ENCODE peak calls at places on chromosome 6, in ten cellular contexts. O is A549, I is D721Med, D is GM12865, H is WTC11, Y is transverse colon, W is endothelial cell of umbilical vein, S is colonic mucosa, A is heart right ventricle, E is kidney epithelial cell. X is an unnamed sample.

GRCh38 chr6:155121699-155122098 is 126.6 kb downstream of the TIAM2 start:
- DNase-seq in O (no peak), I (no peak), D (no peak), H (peak; percentile 52), Y (no peak), W (no peak), S (no peak), A (no peak), E (no peak), X (no peak)

GRCh38 chr6:326896-327537 is 34.7 kb downstream of the DUSP22 start:
- DNase-seq in O (no peak), I (no peak), D (no peak), H (no peak), Y (no peak), W (no peak), S (no peak), A (no peak), E (no peak), X (no peak)

GRCh38 chr6:6891074-6891754 is 216.5 kb upstream of the RREB1 start:
- DNase-seq in O (no peak), I (no peak), D (no peak), H (peak; percentile 31), Y (peak; percentile 75), W (no peak), S (peak; percentile 90), A (no peak), E (no peak), X (no peak)

GRCh38 chr6:37134622-37135191 is 35.2 kb upstream of the PIM1 start:
- DNase-seq in O (peak; percentile 96), I (no peak), D (no peak), H (no peak), Y (peak; percentile 74), W (peak; percentile 92), S (peak; percentile 82), A (no peak), E (peak; percentile 96), X (peak; percentile 91)

GRCh38 chr6:142845143-142845571 is 99.8 kb downstream of the HIVEP2 start:
- DNase-seq in O (no peak), I (no peak), D (peak; percentile 79), H (no peak), Y (no peak), W (peak; percentile 45), S (no peak), A (no peak), E (no peak), X (no peak)

GRCh38 chr6:1597924-1598323 is 11.8 kb upstream of the FOXC1 start:
- DNase-seq in O (no peak), I (no peak), D (no peak), H (no peak), Y (no peak), W (no peak), S (no peak), A (no peak), E (no peak), X (no peak)

GRCh38 chr6:160431231-160431630 is 83.1 kb downstream of the SLC22A3 start:
- DNase-seq in O (no peak), I (no peak), D (no peak), H (no peak), Y (peak; percentile 31), W (no peak), S (no peak), A (peak; percentile 53), E (no peak), X (no peak)

GRCh38 chr6:18101271-18101670 is 21.2 kb downstream of the NHLRC1 start:
- DNase-seq in O (no peak), I (no peak), D (no peak), H (no peak), Y (no peak), W (no peak), S (no peak), A (no peak), E (no peak), X (no peak)

GRCh38 chr6:111803384-111803783 is 69.9 kb downstream of the FYN start:
- DNase-seq in O (no peak), I (no peak), D (no peak), H (no peak), Y (no peak), W (no peak), S (no peak), A (no peak), E (no peak), X (no peak)

GRCh38 chr6:160386869-160387518 is 38.8 kb downstream of the SLC22A3 start:
- DNase-seq in O (peak; percentile 78), I (no peak), D (no peak), H (no peak), Y (peak; percentile 35), W (no peak), S (no peak), A (no peak), E (no peak), X (no peak)

GRCh38 chr6:44275271-44275748 is 5.1 kb downstream of the TMEM151B start:
- DNase-seq in O (no peak), I (no peak), D (no peak), H (no peak), Y (no peak), W (no peak), S (no peak), A (no peak), E (no peak), X (no peak)

GRCh38 chr6:51337277-51337676 is 518.6 kb downstream of the TFAP2B start:
- DNase-seq in O (no peak), I (no peak), D (no peak), H (no peak), Y (no peak), W (no peak), S (no peak), A (no peak), E (no peak), X (no peak)

GRCh38 chr6:30646450-30647038 is 389 bp upstream of the C6orf136 start:
- DNase-seq in O (no peak), I (no peak), D (no peak), H (peak; percentile 91), Y (peak; percentile 96), W (peak; percentile 93), S (peak; percentile 92), A (peak; percentile 94), E (no peak), X (no peak)

GRCh38 chr6:149217466-149217888 is 100.0 kb upstream of the TAB2 start:
- DNase-seq in O (no peak), I (no peak), D (peak; percentile 55), H (no peak), Y (no peak), W (no peak), S (no peak), A (no peak), E (no peak), X (no peak)

DNA sequence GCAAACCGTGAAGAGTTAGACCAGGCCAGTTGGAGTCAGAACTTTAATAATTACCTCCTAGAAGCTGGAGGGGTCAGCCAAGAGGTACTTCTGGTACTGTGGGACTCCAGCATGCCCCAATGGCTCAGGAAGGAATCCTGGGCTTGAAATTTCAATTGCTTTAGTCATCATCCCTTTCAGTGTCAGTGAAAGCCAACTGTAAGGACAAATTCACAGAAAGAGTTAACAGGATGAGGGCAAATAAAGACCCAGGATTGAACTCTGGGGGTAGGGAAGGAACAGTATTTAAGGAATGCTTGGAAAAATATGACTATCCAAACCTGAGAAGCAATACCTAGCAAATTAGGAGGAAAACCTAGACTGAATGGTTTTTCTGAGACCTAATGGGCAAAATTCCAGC is 735.1 kb upstream of the MARCKS start:
- DNase-seq in O (peak; percentile 83), I (no peak), D (no peak), H (peak; percentile 21), Y (no peak), W (peak; percentile 97), S (no peak), A (no peak), E (peak; percentile 92), X (peak; percentile 94)
- TF ChIP-seq CTCF in O (peak; percentile 37), I (no peak), D (no peak), H (no peak), Y (no peak), W (peak; percentile 44), S (no peak), A (no peak), E (peak; percentile 67), X (peak; percentile 62)

GRCh38 chr6:125100018-125100652 is 53.4 kb upstream of the TPD52L1 start:
- DNase-seq in O (no peak), I (no peak), D (no peak), H (no peak), Y (no peak), W (no peak), S (no peak), A (no peak), E (no peak), X (no peak)
- TF ChIP-seq CTCF in O (no peak), I (no peak), D (no peak), H (no peak), Y (no peak), W (no peak), S (no peak), A (no peak), E (no peak), X (no peak)

DNA sequence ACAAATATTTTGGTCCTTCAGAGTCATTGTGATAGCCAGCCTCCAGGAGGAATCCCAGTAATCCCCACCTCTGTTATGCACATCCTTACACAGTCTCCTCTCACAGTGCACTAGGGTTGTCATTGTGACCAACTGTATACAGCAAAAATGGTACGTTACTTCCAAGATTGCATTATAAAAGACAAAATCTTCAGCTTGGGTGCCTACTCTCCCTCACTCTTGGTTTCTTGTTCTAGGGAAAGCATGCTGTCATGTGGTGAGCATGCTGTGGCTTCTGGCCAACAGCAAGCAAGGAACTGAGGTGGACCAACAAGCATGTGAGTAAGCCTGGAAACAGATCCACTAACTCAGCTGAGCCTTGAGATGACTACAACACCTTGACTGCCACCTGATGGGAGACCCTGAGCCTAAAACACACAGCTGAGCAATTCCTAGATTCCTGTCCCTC is 130.1 kb upstream of the DST start:
- DNase-seq in O (peak; percentile 51), I (no peak), D (peak; percentile 65), H (no peak), Y (no peak), W (peak; percentile 56), S (no peak), A (no peak), E (peak; percentile 82), X (no peak)
- TF ChIP-seq CTCF in O (no peak), I (no peak), D (no peak), H (no peak), Y (no peak), W (no peak), S (no peak), A (no peak), E (peak; percentile 32), X (peak; percentile 16)

GRCh38 chr6:39309942-39310531 is 4.2 kb downstream of the KCNK17 start:
- DNase-seq in O (peak; percentile 64), I (peak; percentile 82), D (peak; percentile 63), H (peak; percentile 88), Y (peak; percentile 79), W (peak; percentile 55), S (peak; percentile 83), A (peak; percentile 71), E (no peak), X (no peak)
- TF ChIP-seq CTCF in O (peak; percentile 78), I (peak; percentile 88), D (peak; percentile 93), H (peak; percentile 86), Y (peak; percentile 83), W (peak; percentile 90), S (peak; percentile 74), A (peak; percentile 88), E (peak; percentile 87), X (peak; percentile 92)

GRCh38 chr6:4351857-4352669 is 216.7 kb upstream of the ECI2 start:
- DNase-seq in O (peak; percentile 79), I (no peak), D (no peak), H (no peak), Y (peak; percentile 42), W (peak; percentile 69), S (peak; percentile 32), A (peak; percentile 75), E (peak; percentile 75), X (peak; percentile 39)
- TF ChIP-seq CTCF in O (peak; percentile 11), I (no peak), D (no peak), H (no peak), Y (no peak), W (no peak), S (no peak), A (no peak), E (no peak), X (no peak)